ENCODE peak calls at places on chromosome 22, in seven cellular contexts. P is BE2C; W is mesenchymal stem cell; F is A172; Y is germinal center; Z is stimulated activated CD8-positive, alpha-beta memory T cell treated with anti-CD3 and anti-CD28 coated beads, Interleukin-7, amount 100 ng/mL, for 48 hours; B is NCI-H1105. S is an unnamed sample.

GRCh38 chr22:36852056-36852973 is 8.5 kb upstream of the NCF4 start:
- DNase-seq in P (no peak), W (no peak), F (no peak), Y (no peak), Z (no peak), B (no peak), S (no peak)

GRCh38 chr22:21698430-21699329 is 32.9 kb downstream of the PPIL2 start:
- DNase-seq in P (peak; percentile 44), W (peak; percentile 56), F (no peak), Y (no peak), Z (no peak), B (no peak), S (peak; percentile 38)

GRCh38 chr22:28268845-28269244 is 349.8 kb upstream of the PITPNB start:
- DNase-seq in P (no peak), W (no peak), F (no peak), Y (no peak), Z (no peak), B (no peak), S (no peak)

GRCh38 chr22:49969751-49970527 is 9.4 kb downstream of the PIM3 start:
- DNase-seq in P (peak; percentile 15), W (no peak), F (no peak), Y (no peak), Z (no peak), B (no peak), S (no peak)

GRCh38 chr22:43479962-43480361 is 68.1 kb downstream of the MPPED1 start:
- DNase-seq in P (no peak), W (no peak), F (no peak), Y (no peak), Z (no peak), B (no peak), S (no peak)

GRCh38 chr22:49347376-49347775 is 480.3 kb downstream of the BRD1 start:
- DNase-seq in P (no peak), W (no peak), F (no peak), Y (no peak), Z (no peak), B (no peak), S (no peak)

GRCh38 chr22:24686280-24686679 is 83.3 kb downstream of the GGT1 start:
- DNase-seq in P (no peak), W (no peak), F (no peak), Y (no peak), Z (no peak), B (no peak), S (no peak)

GRCh38 chr22:50715776-50716175 is 22.2 kb upstream of the ACR start:
- DNase-seq in P (no peak), W (no peak), F (no peak), Y (no peak), Z (no peak), B (no peak), S (no peak)

GRCh38 chr22:46067159-46068111 is 82.9 kb upstream of the PPARA start:
- DNase-seq in P (peak; percentile 54), W (no peak), F (peak; percentile 29), Y (no peak), Z (no peak), B (peak; percentile 21), S (peak; percentile 62)

GRCh38 chr22:48942698-48943566 is 884.7 kb downstream of the BRD1 start:
- DNase-seq in P (no peak), W (no peak), F (no peak), Y (no peak), Z (no peak), B (no peak), S (no peak)

GRCh38 chr22:48691431-48691851 is 1136.2 kb downstream of the BRD1 start:
- DNase-seq in P (no peak), W (no peak), F (no peak), Y (no peak), Z (no peak), B (no peak), S (no peak)

GRCh38 chr22:48957311-48957986 is 870.2 kb downstream of the BRD1 start:
- DNase-seq in P (no peak), W (no peak), F (no peak), Y (no peak), Z (no peak), B (no peak), S (no peak)

GRCh38 chr22:27986937-27987336 is 67.9 kb upstream of the PITPNB start:
- DNase-seq in P (no peak), W (peak; percentile 14), F (no peak), Y (no peak), Z (no peak), B (no peak), S (no peak)

GRCh38 chr22:32334640-32335365 is 22.9 kb upstream of the RFPL3 start:
- DNase-seq in P (no peak), W (no peak), F (no peak), Y (no peak), Z (no peak), B (no peak), S (no peak)

GRCh38 chr22:49340406-49340805 is 487.3 kb downstream of the BRD1 start:
- DNase-seq in P (no peak), W (no peak), F (no peak), Y (no peak), Z (no peak), B (no peak), S (no peak)

GRCh38 chr22:29784451-29785361 is 17.5 kb downstream of the UQCR10 start:
- DNase-seq in P (no peak), W (no peak), F (no peak), Y (no peak), Z (no peak), B (no peak), S (no peak)

GRCh38 chr22:48371391-48371790 is 1456.3 kb downstream of the BRD1 start:
- DNase-seq in P (no peak), W (no peak), F (no peak), Y (no peak), Z (no peak), B (no peak), S (no peak)

GRCh38 chr22:39723899-39724351 is 153.4 kb downstream of the CACNA1I start:
- DNase-seq in P (no peak), W (peak; percentile 26), F (peak; percentile 69), Y (no peak), Z (no peak), B (no peak), S (no peak)

GRCh38 chr22:29985912-29986311 is 94.4 kb upstream of the HORMAD2 start:
- DNase-seq in P (no peak), W (no peak), F (no peak), Y (no peak), Z (no peak), B (no peak), S (no peak)

GRCh38 chr22:46086577-46087335 is 63.6 kb upstream of the PPARA start:
- DNase-seq in P (peak; percentile 65), W (no peak), F (no peak), Y (no peak), Z (no peak), B (no peak), S (peak; percentile 42)